ENCODE peak calls at places on chromosomes 16 and 17, in five cellular contexts. V is brain microvascular endothelial cell, Y is BE2C, B is neural progenitor cell, A is foreskin fibroblast. W is an unnamed sample.

GRCh38 chr17:56026894-56027293 is 126.4 kb upstream of the ANKFN1 start:
- DNase-seq in B (no peak), A (no peak), V (no peak), Y (no peak), W (no peak)

GRCh38 chr16:13453938-13454553 is 465.9 kb upstream of the ERCC4 start:
- DNase-seq in A (peak; percentile 76), B (peak; percentile 60), Y (peak; percentile 24), V (no peak), W (no peak)

GRCh38 chr16:6725634-6726331 is 606.9 kb upstream of the RBFOX1 start:
- DNase-seq in A (no peak), Y (no peak), B (peak; percentile 34), V (no peak), W (no peak)

GRCh38 chr17:81885869-81886548 is 5.4 kb downstream of the ALYREF start:
- DNase-seq in V (no peak), B (no peak), Y (peak; percentile 83), A (peak; percentile 66), W (no peak)

GRCh38 chr17:16507918-16508533 is 16.0 kb upstream of the LRRC75A start:
- DNase-seq in A (peak; percentile 53), B (no peak), Y (no peak), V (no peak), W (no peak)

GRCh38 chr16:87329436-87330256 is 12.5 kb upstream of the C16orf95 start:
- DNase-seq in B (no peak), V (no peak), Y (no peak), A (no peak), W (no peak)

GRCh38 chr16:62034236-62035114 is 1.8 kb downstream of the CDH8 start:
- DNase-seq in B (peak; percentile 66), Y (no peak), V (no peak), A (no peak), W (no peak)

GRCh38 chr17:10192500-10192899 is 5.9 kb downstream of the GAS7 start:
- DNase-seq in B (no peak), Y (no peak), A (no peak), V (no peak), W (no peak)

GRCh38 chr16:22813223-22813945 is 578 bp upstream of the HS3ST2 start:
- DNase-seq in V (no peak), B (peak; percentile 94), A (peak; percentile 89), Y (peak; percentile 84), W (no peak)

GRCh38 chr16:30084816-30085159 is 6.9 kb downstream of the TBX6 start:
- DNase-seq in B (no peak), A (no peak), Y (no peak), V (no peak), W (no peak)

GRCh38 chr16:29808219-29808900 is 2.0 kb downstream of the MAZ start:
- DNase-seq in Y (peak; percentile 40), V (no peak), A (no peak), B (no peak), W (no peak)

GRCh38 chr17:63446218-63446980 is at the start of gene CYB561:
- DNase-seq in Y (no peak), V (no peak), A (peak; percentile 83), B (peak; percentile 82), W (no peak)

GRCh38 chr17:67477687-67478086 is 100.6 kb downstream of the PITPNC1 start:
- DNase-seq in B (no peak), V (peak; percentile 49), A (peak; percentile 78), Y (no peak), W (no peak)

GRCh38 chr17:16419929-16420271 is 4.5 kb downstream of the TRPV2 start:
- DNase-seq in Y (no peak), B (no peak), V (peak; percentile 79), A (peak; percentile 89), W (peak; percentile 41)

GRCh38 chr17:19381741-19382444 is 3.6 kb downstream of the MAPK7 start:
- DNase-seq in B (no peak), V (no peak), A (no peak), Y (no peak), W (no peak)

DNA sequence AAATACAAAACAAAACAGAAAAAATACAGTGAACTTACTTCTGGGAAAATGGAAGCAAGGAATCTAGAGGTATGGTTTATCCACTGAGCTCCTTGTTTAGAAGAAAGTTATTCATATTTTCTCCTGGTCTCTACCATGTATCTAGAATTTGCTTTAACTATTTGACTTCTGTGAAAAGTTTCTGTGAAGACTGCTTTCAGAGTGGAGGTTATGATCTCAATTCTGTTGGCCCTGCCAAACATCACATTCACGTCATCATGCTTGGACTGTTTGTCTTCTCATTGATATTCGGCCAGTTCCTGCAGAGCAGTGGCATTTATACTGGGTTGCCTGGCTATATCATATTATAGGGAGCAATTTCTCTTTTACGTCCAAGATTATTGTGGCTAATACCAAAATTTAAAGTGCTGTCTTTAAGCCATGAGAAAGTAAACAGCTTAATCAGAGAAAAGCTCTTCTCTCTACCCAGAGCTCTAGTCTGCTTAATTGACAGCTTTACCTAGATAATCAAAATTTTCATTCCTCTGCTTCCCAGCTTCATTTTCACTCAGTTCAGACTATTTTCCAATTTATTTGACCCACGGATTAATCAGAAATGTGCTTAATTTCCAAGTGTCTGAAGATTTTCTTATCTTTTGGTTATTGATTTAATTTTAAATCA is at the start of gene ABCA8:
- DNase-seq in A (peak; percentile 76), V (peak; percentile 86), Y (no peak), B (no peak), W (no peak)
- H3K4me3 ChIP-seq in A (no peak within 1 kb of the TSS), V (peak within 1 kb of the TSS; percentile 43), Y (no peak within 1 kb of the TSS), B (no peak within 1 kb of the TSS), W (no peak within 1 kb of the TSS)

GRCh38 chr16:84281077-84281476 is 13.6 kb upstream of the WFDC1 start:
- DNase-seq in B (peak; percentile 36), Y (no peak), V (peak; percentile 13), A (no peak), W (no peak)

GRCh38 chr16:84284168-84284722 is 10.4 kb upstream of the WFDC1 start:
- DNase-seq in V (no peak), A (peak; percentile 93), Y (no peak), B (peak; percentile 61), W (no peak)

GRCh38 chr16:84279871-84280270 is 14.8 kb upstream of the WFDC1 start:
- DNase-seq in Y (no peak), A (no peak), B (no peak), V (no peak), W (no peak)

GRCh38 chr16:84283314-84284167 is 11.1 kb upstream of the WFDC1 start:
- DNase-seq in V (no peak), B (no peak), Y (no peak), A (no peak), W (no peak)

DNA sequence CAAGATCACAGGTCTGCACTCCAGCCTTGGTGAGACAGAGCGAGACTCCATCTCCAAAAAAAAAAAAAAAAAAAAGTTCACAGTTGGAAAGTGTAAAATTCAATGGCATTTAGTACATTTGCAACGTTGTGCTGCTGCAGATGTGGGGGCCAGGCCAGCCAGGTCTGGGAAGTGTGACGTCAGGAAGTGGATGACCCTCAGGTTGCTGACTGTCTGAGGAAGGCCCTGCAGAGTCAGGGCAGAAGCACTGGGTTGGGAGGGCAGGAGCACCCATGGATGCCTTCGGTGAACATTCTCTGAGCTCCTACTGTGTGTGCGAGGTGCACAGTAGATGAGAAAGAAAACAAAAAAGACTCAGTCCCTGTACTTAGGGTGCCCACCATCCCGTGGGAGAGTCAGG is 12.1 kb upstream of the WFDC1 start:
- DNase-seq in Y (no peak), A (no peak), V (no peak), B (no peak), W (no peak)
- TF ChIP-seq CTCF in Y (no peak), A (no peak), V (no peak), B (no peak), W (no peak)

GRCh38 chr16:88888057-88888777 is 21.8 kb upstream of the PABPN1L start:
- DNase-seq in B (no peak), Y (no peak), A (no peak), V (no peak), W (no peak)
- H3K4me3 ChIP-seq in B (no peak overlapping the region), Y (no peak overlapping the region), A (no peak overlapping the region), V (no peak overlapping the region), W (no peak overlapping the region)

GRCh38 chr17:53570731-53571130 is 252.0 kb upstream of the KIF2B start:
- DNase-seq in A (no peak), Y (no peak), V (no peak), B (no peak), W (no peak)
- TF ChIP-seq CTCF in A (no peak), Y (peak; percentile 43), V (peak; percentile 2), B (no peak), W (no peak)

DNA sequence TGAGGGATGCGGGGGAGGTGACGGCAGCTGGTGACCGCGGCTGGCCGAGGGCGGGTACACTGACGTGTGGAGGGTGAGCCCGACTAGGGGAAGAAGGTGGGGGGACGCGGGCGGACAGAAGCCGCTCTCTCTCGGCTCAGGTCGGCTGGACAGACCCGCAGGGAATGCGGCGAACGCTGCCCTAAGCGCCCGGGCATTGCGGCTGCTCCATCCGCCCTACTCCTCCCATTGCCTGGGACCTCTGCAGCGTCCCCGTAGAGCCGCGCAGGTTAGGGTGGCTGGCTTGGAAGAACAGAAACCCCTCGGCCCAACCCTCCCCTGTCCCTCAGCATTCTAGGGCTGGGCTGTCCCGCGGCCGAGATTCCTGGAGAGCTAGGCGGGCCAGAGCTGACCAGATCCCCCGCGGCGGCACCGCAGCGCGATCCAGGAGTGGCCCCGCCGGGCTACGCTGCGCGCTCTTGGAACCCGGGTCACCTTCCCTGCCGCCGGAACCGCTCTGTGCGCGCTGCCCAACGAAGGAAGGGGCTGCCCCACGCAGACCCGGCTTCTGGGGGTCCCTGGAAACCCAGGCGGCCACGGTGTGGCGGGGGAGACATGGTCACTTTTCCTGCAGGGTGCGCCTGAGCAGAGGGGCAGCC is 3.0 kb downstream of the DLX4 start:
- DNase-seq in Y (peak; percentile 47), V (no peak), A (no peak), B (peak; percentile 60), W (no peak)
- H3K4me3 ChIP-seq in Y (no peak overlapping the region), V (no peak overlapping the region), A (no peak overlapping the region), B (peak overlapping the region; percentile 31), W (no peak overlapping the region)

DNA sequence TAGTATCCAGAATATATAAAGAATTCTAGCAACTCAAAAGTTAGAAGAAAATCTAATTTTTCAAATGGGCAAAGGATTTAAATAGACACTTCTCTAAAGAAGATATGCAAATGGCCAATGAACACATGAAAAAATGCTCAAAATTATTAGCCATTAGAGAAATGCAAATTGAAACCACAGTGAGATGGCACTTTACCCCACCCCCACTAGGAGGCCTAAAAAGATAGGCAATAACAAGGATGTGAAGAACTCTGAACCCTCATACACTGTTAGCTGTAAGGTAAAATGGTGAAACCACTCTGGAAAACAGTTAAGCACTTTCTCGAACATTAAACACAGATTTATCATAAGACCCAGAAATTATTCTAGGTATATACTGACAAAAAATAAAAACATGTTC is 71.4 kb upstream of the IRX6 start:
- DNase-seq in V (no peak), A (no peak), Y (no peak), B (no peak), W (no peak)
- TF ChIP-seq CTCF in V (no peak), A (no peak), Y (no peak), B (no peak), W (no peak)

GRCh38 chr16:3175157-3176153 is 12.5 kb upstream of the OR1F1 start:
- DNase-seq in Y (peak; percentile 76), B (peak; percentile 53), A (peak; percentile 49), V (peak; percentile 82), W (no peak)
- H3K4me3 ChIP-seq in Y (peak overlapping the region; percentile 60), B (peak overlapping the region; percentile 48), A (no peak overlapping the region), V (peak overlapping the region; percentile 42), W (peak overlapping the region; percentile 20)

GRCh38 chr16:58345574-58346354 is 46.5 kb upstream of the GINS3 start:
- DNase-seq in B (no peak), A (no peak), Y (no peak), V (no peak), W (no peak)
- TF ChIP-seq CTCF in B (peak; percentile 25), A (no peak), Y (no peak), V (no peak), W (no peak)